ENCODE peak calls at places on chromosomes 5 and 9, in five cellular contexts. One of them, this sample, is unnamed.
A peak's percentile ranks its signal among the peaks of the same experiment; 100 is the strongest.

GRCh38 chr9:33924978-33925797 is 108.2 kb downstream of the UBE2R2 start:
- DNase-seq in HepG2: peak; percentile 61
- DNase-seq in GM12878: no peak
- DNase-seq in WTC11: peak; percentile 69
- DNase-seq in K562: peak; percentile 50
- DNase-seq in this sample: peak; percentile 71

GRCh38 chr5:89534331-89534730 is 651.3 kb upstream of the MEF2C start:
- DNase-seq in HepG2: no peak
- DNase-seq in WTC11: no peak
- DNase-seq in K562: no peak
- DNase-seq in GM12878: no peak
- DNase-seq in this sample: no peak

GRCh38 chr5:171428849-171429542 is 9.5 kb downstream of the FGF18 start:
- DNase-seq in GM12878: no peak
- DNase-seq in K562: no peak
- DNase-seq in HepG2: no peak
- DNase-seq in WTC11: no peak
- DNase-seq in this sample: no peak

GRCh38 chr5:77301447-77301878 is 91.0 kb downstream of the PDE8B start:
- DNase-seq in WTC11: no peak
- DNase-seq in K562: no peak
- DNase-seq in GM12878: no peak
- DNase-seq in HepG2: no peak
- DNase-seq in this sample: no peak

GRCh38 chr5:177501874-177502678 is 4.7 kb upstream of the PDLIM7 start:
- DNase-seq in HepG2: no peak
- DNase-seq in GM12878: peak; percentile 67
- DNase-seq in WTC11: no peak
- DNase-seq in K562: no peak
- DNase-seq in this sample: no peak

GRCh38 chr9:74285075-74285474 is 212.1 kb upstream of the RORB start:
- DNase-seq in GM12878: no peak
- DNase-seq in WTC11: no peak
- DNase-seq in HepG2: no peak
- DNase-seq in K562: no peak
- DNase-seq in this sample: no peak

GRCh38 chr5:142686210-142686734 is 382 bp upstream of the FGF1 start:
- DNase-seq in WTC11: no peak
- DNase-seq in GM12878: no peak
- DNase-seq in HepG2: peak; percentile 62
- DNase-seq in K562: no peak
- DNase-seq in this sample: peak; percentile 11

GRCh38 chr9:88776717-88777497 is 214.4 kb upstream of the S1PR3 start:
- DNase-seq in GM12878: no peak
- DNase-seq in HepG2: peak; percentile 15
- DNase-seq in K562: peak; percentile 25
- DNase-seq in WTC11: no peak
- DNase-seq in this sample: peak; percentile 85

GRCh38 chr9:88270398-88270797 is 117.8 kb upstream of the SPIN1 start:
- DNase-seq in K562: peak; percentile 3
- DNase-seq in WTC11: no peak
- DNase-seq in GM12878: no peak
- DNase-seq in HepG2: no peak
- DNase-seq in this sample: no peak

GRCh38 chr5:103849934-103850333 is 287.3 kb upstream of the NUDT12 start:
- DNase-seq in HepG2: no peak
- DNase-seq in GM12878: peak; percentile 7
- DNase-seq in K562: no peak
- DNase-seq in WTC11: no peak
- DNase-seq in this sample: peak; percentile 33

GRCh38 chr5:8538813-8539212 is 669.9 kb downstream of the MTRR start:
- DNase-seq in K562: no peak
- DNase-seq in GM12878: no peak
- DNase-seq in WTC11: no peak
- DNase-seq in HepG2: no peak
- DNase-seq in this sample: no peak

GRCh38 chr9:95167998-95168397 is 149.5 kb downstream of the FANCC start:
- DNase-seq in HepG2: peak; percentile 58
- DNase-seq in GM12878: no peak
- DNase-seq in WTC11: peak; percentile 77
- DNase-seq in K562: peak; percentile 75
- DNase-seq in this sample: peak; percentile 76

GRCh38 chr5:111308951-111309350 is 84.8 kb downstream of the CAMK4 start:
- DNase-seq in GM12878: no peak
- DNase-seq in K562: no peak
- DNase-seq in WTC11: peak; percentile 20
- DNase-seq in HepG2: no peak
- DNase-seq in this sample: no peak

GRCh38 chr5:103389846-103390245 is 131.3 kb downstream of the MACIR start:
- DNase-seq in HepG2: no peak
- DNase-seq in WTC11: no peak
- DNase-seq in GM12878: no peak
- DNase-seq in K562: no peak
- DNase-seq in this sample: no peak

GRCh38 chr5:111580956-111581355 is 68.6 kb upstream of the STARD4 start:
- DNase-seq in GM12878: no peak
- DNase-seq in WTC11: no peak
- DNase-seq in K562: no peak
- DNase-seq in HepG2: no peak
- DNase-seq in this sample: no peak

GRCh38 chr9:75628952-75629351 is 261.5 kb upstream of the PCSK5 start:
- DNase-seq in K562: no peak
- DNase-seq in WTC11: no peak
- DNase-seq in GM12878: no peak
- DNase-seq in HepG2: no peak
- DNase-seq in this sample: no peak

GRCh38 chr5:62475072-62475471 is 62.5 kb downstream of the IPO11 start:
- DNase-seq in HepG2: no peak
- DNase-seq in WTC11: no peak
- DNase-seq in K562: peak; percentile 66
- DNase-seq in GM12878: no peak
- DNase-seq in this sample: peak; percentile 24

GRCh38 chr5:154112255-154112654 is 73.5 kb downstream of the MFAP3 start:
- DNase-seq in K562: no peak
- DNase-seq in WTC11: no peak
- DNase-seq in HepG2: no peak
- DNase-seq in GM12878: no peak
- DNase-seq in this sample: no peak

GRCh38 chr9:124371183-124371582 is 44.1 kb downstream of the PSMB7 start:
- DNase-seq in WTC11: no peak
- DNase-seq in K562: no peak
- DNase-seq in GM12878: no peak
- DNase-seq in HepG2: peak; percentile 30
- DNase-seq in this sample: no peak

GRCh38 chr5:72065751-72066255 is 41.5 kb upstream of the MAP1B start:
- DNase-seq in HepG2: no peak
- DNase-seq in GM12878: no peak
- DNase-seq in WTC11: peak; percentile 82
- DNase-seq in K562: no peak
- DNase-seq in this sample: peak; percentile 23

GRCh38 chr5:124842725-124843595 is 96.5 kb upstream of the ZNF608 start:
- DNase-seq in K562: peak; percentile 18
- DNase-seq in WTC11: no peak
- DNase-seq in HepG2: no peak
- DNase-seq in GM12878: no peak
- DNase-seq in this sample: no peak

GRCh38 chr9:133045132-133045531 is 14.3 kb downstream of the GTF3C5 start:
- DNase-seq in K562: no peak
- DNase-seq in HepG2: no peak
- DNase-seq in WTC11: no peak
- DNase-seq in GM12878: no peak
- DNase-seq in this sample: no peak

GRCh38 chr9:21995652-21996275 is 1.2 kb downstream of the CDKN2B-AS1 start:
- DNase-seq in HepG2: no peak
- DNase-seq in K562: no peak
- DNase-seq in GM12878: no peak
- DNase-seq in WTC11: peak; percentile 49
- DNase-seq in this sample: no peak

GRCh38 chr5:112005533-112005926 is 248.5 kb upstream of the NREP start:
- DNase-seq in WTC11: no peak
- DNase-seq in GM12878: no peak
- DNase-seq in HepG2: no peak
- DNase-seq in K562: no peak
- DNase-seq in this sample: no peak

GRCh38 chr9:127980706-127981558 is at the start of gene EEIG1:
- DNase-seq in HepG2: peak; percentile 80
- DNase-seq in GM12878: no peak
- DNase-seq in K562: peak; percentile 95
- DNase-seq in WTC11: peak; percentile 98
- DNase-seq in this sample: peak; percentile 88

GRCh38 chr5:65475336-65475735 is 6.4 kb downstream of the ADAMTS6 start:
- DNase-seq in GM12878: no peak
- DNase-seq in HepG2: no peak
- DNase-seq in WTC11: no peak
- DNase-seq in K562: no peak
- DNase-seq in this sample: no peak

GRCh38 chr5:35924122-35924949 is 14.1 kb downstream of the CAPSL start:
- DNase-seq in WTC11: no peak
- DNase-seq in HepG2: no peak
- DNase-seq in GM12878: no peak
- DNase-seq in K562: no peak
- DNase-seq in this sample: no peak

GRCh38 chr5:18745591-18745987 is 1111.3 kb downstream of the TAF11L14 start:
- DNase-seq in K562: peak; percentile 8
- DNase-seq in GM12878: no peak
- DNase-seq in HepG2: peak; percentile 0
- DNase-seq in WTC11: no peak
- DNase-seq in this sample: peak; percentile 26

GRCh38 chr5:133434336-133434735 is 178.0 kb downstream of the FSTL4 start:
- DNase-seq in K562: no peak
- DNase-seq in WTC11: no peak
- DNase-seq in HepG2: no peak
- DNase-seq in GM12878: no peak
- DNase-seq in this sample: no peak

GRCh38 chr5:43019293-43019614 is 20.9 kb downstream of the ANXA2R start:
- DNase-seq in GM12878: no peak
- DNase-seq in K562: no peak
- DNase-seq in WTC11: no peak
- DNase-seq in HepG2: no peak
- DNase-seq in this sample: no peak

GRCh38 chr9:72365525-72366256 is 683 bp upstream of the ZFAND5 start:
- DNase-seq in GM12878: peak; percentile 28
- DNase-seq in K562: peak; percentile 62
- DNase-seq in WTC11: peak; percentile 47
- DNase-seq in HepG2: peak; percentile 70
- DNase-seq in this sample: peak; percentile 89

GRCh38 chr5:72673180-72673579 is 143.3 kb upstream of the TNPO1 start:
- DNase-seq in WTC11: no peak
- DNase-seq in GM12878: no peak
- DNase-seq in K562: no peak
- DNase-seq in HepG2: no peak
- DNase-seq in this sample: no peak

GRCh38 chr5:75601996-75602395 is 9.3 kb upstream of the ANKDD1B start:
- DNase-seq in GM12878: no peak
- DNase-seq in K562: no peak
- DNase-seq in HepG2: no peak
- DNase-seq in WTC11: no peak
- DNase-seq in this sample: no peak

GRCh38 chr9:27460225-27461023 is 63.7 kb upstream of the IFNK start:
- DNase-seq in WTC11: no peak
- DNase-seq in GM12878: peak; percentile 37
- DNase-seq in HepG2: no peak
- DNase-seq in K562: no peak
- DNase-seq in this sample: peak; percentile 63

GRCh38 chr9:138010861-138011260 is 133.3 kb downstream of the CACNA1B start:
- DNase-seq in HepG2: no peak
- DNase-seq in K562: no peak
- DNase-seq in GM12878: no peak
- DNase-seq in WTC11: no peak
- DNase-seq in this sample: no peak

GRCh38 chr5:147485046-147485445 is 24.8 kb downstream of the DPYSL3 start:
- DNase-seq in K562: no peak
- DNase-seq in GM12878: no peak
- DNase-seq in WTC11: no peak
- DNase-seq in HepG2: no peak
- DNase-seq in this sample: no peak
- TF ChIP-seq ESRRA in K562: no peak
- TF ChIP-seq ESRRA in GM12878: no peak
- TF ChIP-seq ESRRA in WTC11: no peak
- TF ChIP-seq ESRRA in HepG2: no peak
- TF ChIP-seq ESRRA in this sample: no peak

GRCh38 chr9:100340224-100340623 is 12.5 kb downstream of the TEX10 start:
- DNase-seq in HepG2: no peak
- DNase-seq in GM12878: no peak
- DNase-seq in WTC11: no peak
- DNase-seq in K562: no peak
- DNase-seq in this sample: no peak

GRCh38 chr9:100346836-100347235 is 5.9 kb downstream of the TEX10 start:
- DNase-seq in GM12878: no peak
- DNase-seq in HepG2: no peak
- DNase-seq in WTC11: no peak
- DNase-seq in K562: no peak
- DNase-seq in this sample: no peak

DNA sequence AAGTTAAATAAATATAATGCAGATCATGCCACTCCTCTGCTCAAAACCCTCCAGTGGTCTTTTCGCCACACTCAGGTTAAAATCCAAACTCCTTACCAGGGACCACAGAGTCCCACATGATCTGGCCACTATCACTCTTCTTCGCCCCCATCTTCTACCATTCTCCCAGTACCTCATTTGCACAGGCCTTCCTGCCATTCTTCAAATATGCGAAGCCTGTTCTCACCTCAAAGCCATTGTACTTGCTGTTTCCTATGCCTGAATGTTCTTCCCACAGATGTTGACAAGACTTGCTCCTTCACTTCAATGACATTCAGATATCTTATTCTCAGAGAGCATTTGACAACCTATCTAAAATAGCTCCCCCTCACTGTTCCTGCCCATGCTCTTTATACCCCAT is 10.9 kb downstream of the TEX10 start:
- DNase-seq in HepG2: no peak
- DNase-seq in K562: no peak
- DNase-seq in WTC11: no peak
- DNase-seq in GM12878: no peak
- DNase-seq in this sample: no peak
- TF ChIP-seq ESRRA in HepG2: no peak
- TF ChIP-seq ESRRA in K562: no peak
- TF ChIP-seq ESRRA in WTC11: no peak
- TF ChIP-seq ESRRA in GM12878: no peak
- TF ChIP-seq ESRRA in this sample: no peak

DNA sequence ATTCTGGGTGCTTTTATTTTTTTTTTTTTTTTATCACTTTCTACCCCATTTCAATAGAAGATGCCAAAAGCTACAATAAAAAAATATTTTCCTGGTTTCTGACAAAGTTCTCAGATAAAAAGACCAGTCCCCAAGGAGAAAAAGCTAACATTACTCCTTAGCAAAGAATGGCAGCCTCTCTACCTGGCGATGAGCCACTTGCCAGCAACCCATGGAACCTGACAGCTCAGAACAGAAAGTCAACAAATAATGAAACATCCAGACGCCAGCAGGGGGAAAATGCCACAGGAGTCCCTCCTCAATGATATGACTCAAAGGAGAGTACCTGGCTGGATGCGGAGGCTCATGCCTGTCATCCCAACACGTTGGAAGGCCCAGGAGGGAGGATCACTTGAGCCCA is 123.2 kb downstream of the MYO10 start:
- DNase-seq in HepG2: peak; percentile 58
- DNase-seq in WTC11: no peak
- DNase-seq in GM12878: no peak
- DNase-seq in K562: no peak
- DNase-seq in this sample: peak; percentile 79
- TF ChIP-seq ESRRA in HepG2: no peak
- TF ChIP-seq ESRRA in WTC11: no peak
- TF ChIP-seq ESRRA in GM12878: no peak
- TF ChIP-seq ESRRA in K562: no peak
- TF ChIP-seq ESRRA in this sample: no peak

GRCh38 chr5:33476992-33477391 is 36.2 kb downstream of the TARS1 start:
- DNase-seq in K562: no peak
- DNase-seq in WTC11: no peak
- DNase-seq in HepG2: no peak
- DNase-seq in GM12878: no peak
- DNase-seq in this sample: no peak
- TF ChIP-seq ESRRA in K562: no peak
- TF ChIP-seq ESRRA in WTC11: no peak
- TF ChIP-seq ESRRA in HepG2: no peak
- TF ChIP-seq ESRRA in GM12878: no peak
- TF ChIP-seq ESRRA in this sample: no peak

This sample was measured in A549.